ENCODE peak calls at places on chromosome 14, in five cellular contexts. One of them, this sample, is unnamed.

GRCh38 chr14:85187521-85187920 is 342.4 kb upstream of the FLRT2 start:
- DNase-seq in WTC11: no peak
- DNase-seq in HepG2: no peak
- DNase-seq in GM12878: no peak
- DNase-seq in K562: no peak
- DNase-seq in this sample: no peak

GRCh38 chr14:79483989-79484388 is 727.3 kb downstream of the DIO2 start:
- DNase-seq in WTC11: peak
- DNase-seq in HepG2: no peak
- DNase-seq in GM12878: no peak
- DNase-seq in K562: no peak
- DNase-seq in this sample: no peak

GRCh38 chr14:102683399-102684275 is 91.2 kb downstream of the RCOR1 start:
- DNase-seq in WTC11: peak
- DNase-seq in HepG2: peak
- DNase-seq in GM12878: no peak
- DNase-seq in K562: peak
- DNase-seq in this sample: no peak

GRCh38 chr14:71711619-71712018 is 220.6 kb upstream of the RGS6 start:
- DNase-seq in WTC11: no peak
- DNase-seq in HepG2: no peak
- DNase-seq in GM12878: no peak
- DNase-seq in K562: no peak
- DNase-seq in this sample: no peak

GRCh38 chr14:59046746-59047145 is 141.7 kb upstream of the DAAM1 start:
- DNase-seq in WTC11: no peak
- DNase-seq in HepG2: no peak
- DNase-seq in GM12878: no peak
- DNase-seq in K562: no peak
- DNase-seq in this sample: no peak

GRCh38 chr14:94476018-94476417 is at the start of gene SERPINA9:
- DNase-seq in WTC11: no peak
- DNase-seq in HepG2: no peak
- DNase-seq in GM12878: no peak
- DNase-seq in K562: no peak
- DNase-seq in this sample: no peak

GRCh38 chr14:65281991-65282908 is 130.3 kb upstream of the FUT8 start:
- DNase-seq in WTC11: peak
- DNase-seq in HepG2: no peak
- DNase-seq in GM12878: no peak
- DNase-seq in K562: no peak
- DNase-seq in this sample: no peak

GRCh38 chr14:67735361-67735921 is 33.8 kb downstream of the RDH12 start:
- DNase-seq in WTC11: no peak
- DNase-seq in HepG2: no peak
- DNase-seq in GM12878: no peak
- DNase-seq in K562: no peak
- DNase-seq in this sample: no peak

GRCh38 chr14:66910306-66910705 is 278.9 kb upstream of the GARIN2 start:
- DNase-seq in WTC11: no peak
- DNase-seq in HepG2: no peak
- DNase-seq in GM12878: no peak
- DNase-seq in K562: no peak
- DNase-seq in this sample: no peak

DNA sequence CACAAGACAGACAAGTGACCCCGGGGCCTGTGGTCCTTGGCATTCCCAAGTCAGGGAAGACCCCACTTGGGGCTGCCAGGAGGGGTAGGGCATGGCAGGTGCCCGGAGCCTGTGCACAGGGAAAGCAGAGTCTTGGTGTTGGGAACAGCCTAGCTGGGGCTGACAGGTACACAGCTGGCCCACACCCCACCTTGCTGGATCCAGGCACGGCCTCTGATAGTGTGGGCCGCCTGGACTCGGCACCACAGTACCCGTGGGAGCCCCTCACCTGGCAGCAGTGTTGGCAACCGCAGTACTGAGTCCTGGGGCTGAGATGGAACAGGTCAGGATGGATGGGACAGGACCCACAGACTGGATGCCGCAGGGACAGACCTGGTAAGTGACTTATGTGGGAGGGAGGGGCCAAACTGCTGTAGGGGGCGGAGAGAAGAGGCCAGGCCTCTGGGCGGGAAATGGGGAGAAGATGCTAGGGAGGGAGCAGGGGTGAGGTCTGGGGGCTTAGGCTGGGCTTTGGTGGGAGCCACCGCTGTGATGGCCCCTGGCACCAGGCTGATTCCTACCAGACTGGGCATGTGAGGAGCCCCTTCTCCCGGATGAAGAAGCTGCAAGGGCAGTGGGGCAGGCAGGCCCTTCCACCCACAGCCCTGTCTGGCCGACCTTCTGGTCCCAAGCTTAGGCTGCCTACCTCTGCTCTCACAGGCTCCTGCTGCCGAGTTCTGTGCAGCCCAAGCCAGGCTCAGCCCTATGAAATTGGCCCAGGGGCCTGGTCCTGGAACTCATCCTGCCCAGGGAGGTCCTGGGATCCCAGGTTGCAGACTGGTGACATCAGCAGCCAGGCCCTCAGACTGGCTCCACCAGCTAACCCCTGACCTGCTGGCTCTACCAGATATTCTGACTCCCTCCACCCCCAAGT is at the start of gene TGM1:
- DNase-seq in WTC11: no peak
- DNase-seq in HepG2: no peak
- DNase-seq in GM12878: no peak
- DNase-seq in K562: no peak
- DNase-seq in this sample: no peak
- TF ChIP-seq MAX in WTC11: no peak
- TF ChIP-seq MAX in HepG2: no peak
- TF ChIP-seq MAX in GM12878: no peak
- TF ChIP-seq MAX in K562: no peak
- TF ChIP-seq MAX in this sample: no peak

DNA sequence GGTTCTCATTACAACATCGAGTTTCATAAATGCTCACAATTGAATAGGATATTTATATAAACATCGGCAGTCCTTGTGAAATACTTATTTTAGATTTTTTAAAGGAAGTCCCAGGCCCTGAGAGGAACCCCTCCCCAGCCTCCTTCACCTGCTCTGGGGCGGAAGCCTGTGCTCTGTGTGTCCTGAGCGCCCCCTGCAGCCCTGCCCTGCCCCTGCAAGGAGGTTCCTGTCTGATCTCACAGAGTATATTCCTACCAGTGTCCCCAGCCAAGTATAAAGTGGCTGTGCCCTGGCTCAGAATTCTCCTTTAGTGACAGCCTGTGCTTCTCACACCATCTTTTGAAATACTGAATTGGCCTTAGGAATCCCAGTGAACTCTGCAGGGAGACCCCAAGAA is 659.5 kb downstream of the TMEM121 start:
- DNase-seq in WTC11: no peak
- DNase-seq in HepG2: no peak
- DNase-seq in GM12878: no peak
- DNase-seq in K562: peak
- DNase-seq in this sample: no peak
- TF ChIP-seq CTCF in WTC11: no peak
- TF ChIP-seq CTCF in HepG2: peak
- TF ChIP-seq CTCF in GM12878: peak
- TF ChIP-seq CTCF in K562: peak
- TF ChIP-seq CTCF in this sample: peak

GRCh38 chr14:52937869-52938268 is 13.0 kb downstream of the FERMT2 start:
- DNase-seq in WTC11: no peak
- DNase-seq in HepG2: no peak
- DNase-seq in GM12878: no peak
- DNase-seq in K562: no peak
- DNase-seq in this sample: no peak

GRCh38 chr14:52937306-52937705 is 13.5 kb downstream of the FERMT2 start:
- DNase-seq in WTC11: no peak
- DNase-seq in HepG2: no peak
- DNase-seq in GM12878: no peak
- DNase-seq in K562: no peak
- DNase-seq in this sample: no peak

GRCh38 chr14:52936437-52936836 is 14.4 kb downstream of the FERMT2 start:
- DNase-seq in WTC11: no peak
- DNase-seq in HepG2: no peak
- DNase-seq in GM12878: no peak
- DNase-seq in K562: no peak
- DNase-seq in this sample: no peak

GRCh38 chr14:52934762-52935161 is 16.1 kb downstream of the FERMT2 start:
- DNase-seq in WTC11: no peak
- DNase-seq in HepG2: peak
- DNase-seq in GM12878: no peak
- DNase-seq in K562: no peak
- DNase-seq in this sample: no peak

GRCh38 chr14:52935847-52936246 is 15.0 kb downstream of the FERMT2 start:
- DNase-seq in WTC11: no peak
- DNase-seq in HepG2: no peak
- DNase-seq in GM12878: no peak
- DNase-seq in K562: no peak
- DNase-seq in this sample: no peak
- TF ChIP-seq MAX in WTC11: no peak
- TF ChIP-seq MAX in HepG2: no peak
- TF ChIP-seq MAX in GM12878: no peak
- TF ChIP-seq MAX in K562: no peak
- TF ChIP-seq MAX in this sample: no peak

GRCh38 chr14:35879654-35880249 is 53.6 kb downstream of the BRMS1L start:
- DNase-seq in WTC11: no peak
- DNase-seq in HepG2: peak
- DNase-seq in GM12878: no peak
- DNase-seq in K562: no peak
- DNase-seq in this sample: peak
- TF ChIP-seq CTCF in WTC11: no peak
- TF ChIP-seq CTCF in HepG2: peak
- TF ChIP-seq CTCF in GM12878: peak
- TF ChIP-seq CTCF in K562: no peak
- TF ChIP-seq CTCF in this sample: peak